ENCODE peak calls at places on chromosomes 1 and 21, in five cellular contexts. One of them, this sample, is unnamed.

GRCh38 chr1:26161408-26162219 is 2.7 kb downstream of the FAM110D start:
- DNase-seq in AG10803: peak
- DNase-seq in upper lobe of right lung: peak
- DNase-seq in cardiac fibroblast: peak
- DNase-seq in suprapubic skin: no peak
- DNase-seq in this sample: no peak

GRCh38 chr1:15196807-15197530 is 43.4 kb downstream of the TMEM51 start:
- DNase-seq in AG10803: no peak
- DNase-seq in suprapubic skin: no peak
- DNase-seq in cardiac fibroblast: no peak
- DNase-seq in upper lobe of right lung: no peak
- DNase-seq in this sample: no peak

GRCh38 chr1:115408489-115409002 is 70.5 kb upstream of the NGF start:
- DNase-seq in cardiac fibroblast: no peak
- DNase-seq in upper lobe of right lung: no peak
- DNase-seq in AG10803: no peak
- DNase-seq in suprapubic skin: no peak
- DNase-seq in this sample: no peak

GRCh38 chr1:223363057-223363855 is 720 bp downstream of the SUSD4 start:
- DNase-seq in AG10803: peak
- DNase-seq in cardiac fibroblast: peak
- DNase-seq in upper lobe of right lung: peak
- DNase-seq in suprapubic skin: no peak
- DNase-seq in this sample: peak

GRCh38 chr1:226884116-226884515 is 13.7 kb downstream of the PSEN2 start:
- DNase-seq in suprapubic skin: no peak
- DNase-seq in upper lobe of right lung: no peak
- DNase-seq in AG10803: no peak
- DNase-seq in cardiac fibroblast: no peak
- DNase-seq in this sample: no peak

GRCh38 chr1:219555802-219556201 is 57.1 kb downstream of the ZC3H11B start:
- DNase-seq in suprapubic skin: no peak
- DNase-seq in upper lobe of right lung: no peak
- DNase-seq in AG10803: peak
- DNase-seq in cardiac fibroblast: peak
- DNase-seq in this sample: peak

GRCh38 chr21:43985690-43986251 is 26.3 kb upstream of the TRAPPC10 start:
- DNase-seq in AG10803: no peak
- DNase-seq in suprapubic skin: no peak
- DNase-seq in upper lobe of right lung: no peak
- DNase-seq in cardiac fibroblast: no peak
- DNase-seq in this sample: no peak

GRCh38 chr1:53084589-53084971 is 22.6 kb downstream of the PODN start:
- DNase-seq in suprapubic skin: no peak
- DNase-seq in upper lobe of right lung: no peak
- DNase-seq in AG10803: no peak
- DNase-seq in cardiac fibroblast: no peak
- DNase-seq in this sample: no peak

GRCh38 chr1:179014123-179014522 is 11.6 kb upstream of the FAM20B start:
- DNase-seq in suprapubic skin: no peak
- DNase-seq in AG10803: no peak
- DNase-seq in cardiac fibroblast: no peak
- DNase-seq in upper lobe of right lung: no peak
- DNase-seq in this sample: no peak

GRCh38 chr1:47827032-47827585 is 170.1 kb downstream of the TRABD2B start:
- DNase-seq in suprapubic skin: no peak
- DNase-seq in cardiac fibroblast: no peak
- DNase-seq in upper lobe of right lung: no peak
- DNase-seq in AG10803: no peak
- DNase-seq in this sample: no peak

GRCh38 chr21:26453258-26453657 is 119.8 kb downstream of the CYYR1 start:
- DNase-seq in cardiac fibroblast: no peak
- DNase-seq in upper lobe of right lung: no peak
- DNase-seq in AG10803: no peak
- DNase-seq in suprapubic skin: no peak
- DNase-seq in this sample: no peak

GRCh38 chr1:22245716-22246115 is 102.8 kb upstream of the WNT4 start:
- DNase-seq in AG10803: no peak
- DNase-seq in suprapubic skin: no peak
- DNase-seq in upper lobe of right lung: no peak
- DNase-seq in cardiac fibroblast: no peak
- DNase-seq in this sample: peak

DNA sequence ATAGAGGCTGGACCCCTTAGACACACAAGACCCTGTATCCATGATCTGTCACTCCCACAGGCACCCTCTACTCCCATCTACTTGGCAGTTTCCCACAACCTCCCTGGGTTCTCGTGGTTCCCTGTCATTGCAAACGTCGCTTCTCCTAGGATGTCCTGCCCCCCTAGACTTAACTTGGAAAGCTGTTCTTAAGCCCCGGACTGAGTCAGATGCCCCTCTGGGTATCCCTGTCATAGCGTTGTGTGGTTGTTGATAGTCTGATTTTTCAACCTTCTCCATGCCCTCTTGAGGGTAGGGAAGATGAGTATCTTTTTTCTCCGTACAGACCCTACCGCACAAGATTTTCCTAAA is 11.8 kb downstream of the RCC1 start:
- DNase-seq in suprapubic skin: no peak
- DNase-seq in upper lobe of right lung: no peak
- DNase-seq in AG10803: no peak
- DNase-seq in cardiac fibroblast: no peak
- DNase-seq in this sample: peak
- H3K4me3 ChIP-seq in suprapubic skin: peak
- H3K4me3 ChIP-seq in upper lobe of right lung: peak
- H3K4me3 ChIP-seq in AG10803: peak
- H3K4me3 ChIP-seq in cardiac fibroblast: peak
- H3K4me3 ChIP-seq in this sample: peak

GRCh38 chr1:57422271-57423134 is 1.4 kb downstream of the DAB1 start:
- DNase-seq in upper lobe of right lung: no peak
- DNase-seq in suprapubic skin: no peak
- DNase-seq in AG10803: peak
- DNase-seq in cardiac fibroblast: peak
- DNase-seq in this sample: no peak
- H3K4me3 ChIP-seq in upper lobe of right lung: no peak
- H3K4me3 ChIP-seq in suprapubic skin: peak
- H3K4me3 ChIP-seq in AG10803: peak
- H3K4me3 ChIP-seq in cardiac fibroblast: no peak
- H3K4me3 ChIP-seq in this sample: no peak

DNA sequence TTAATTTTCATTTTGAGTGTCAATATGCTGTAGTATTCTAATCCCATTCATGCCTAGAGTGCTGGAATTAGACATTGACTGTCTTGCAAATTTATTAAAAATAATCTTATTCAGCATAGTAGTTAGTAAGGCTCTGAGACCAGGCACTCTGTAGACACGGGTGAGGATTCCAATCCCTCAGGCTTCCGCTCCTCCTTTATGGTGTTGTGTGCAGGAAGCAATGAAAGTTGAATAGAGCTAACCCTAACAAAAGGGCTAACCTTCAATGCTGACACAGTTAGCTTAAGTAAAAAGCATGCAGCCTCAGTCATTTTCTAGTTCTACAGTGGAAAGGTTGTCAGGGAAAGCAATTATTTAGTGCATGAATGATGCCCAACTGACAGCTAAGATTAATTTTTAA is 199.6 kb upstream of the SGIP1 start:
- DNase-seq in suprapubic skin: no peak
- DNase-seq in upper lobe of right lung: no peak
- DNase-seq in cardiac fibroblast: no peak
- DNase-seq in AG10803: no peak
- DNase-seq in this sample: peak
- H3K4me3 ChIP-seq in suprapubic skin: peak
- H3K4me3 ChIP-seq in upper lobe of right lung: peak
- H3K4me3 ChIP-seq in cardiac fibroblast: peak
- H3K4me3 ChIP-seq in AG10803: peak
- H3K4me3 ChIP-seq in this sample: no peak

GRCh38 chr1:154866995-154867795 is 2.9 kb downstream of the KCNN3 start:
- DNase-seq in suprapubic skin: no peak
- DNase-seq in upper lobe of right lung: peak
- DNase-seq in AG10803: peak
- DNase-seq in cardiac fibroblast: peak
- DNase-seq in this sample: no peak
- H3K4me3 ChIP-seq in suprapubic skin: no peak
- H3K4me3 ChIP-seq in upper lobe of right lung: no peak
- H3K4me3 ChIP-seq in AG10803: no peak
- H3K4me3 ChIP-seq in cardiac fibroblast: no peak
- H3K4me3 ChIP-seq in this sample: no peak

GRCh38 chr1:200380589-200381021 is 29.2 kb downstream of the ZNF281 start:
- DNase-seq in AG10803: no peak
- DNase-seq in cardiac fibroblast: no peak
- DNase-seq in upper lobe of right lung: no peak
- DNase-seq in suprapubic skin: no peak
- DNase-seq in this sample: no peak

GRCh38 chr1:200379940-200380588 is 29.8 kb downstream of the ZNF281 start:
- DNase-seq in cardiac fibroblast: no peak
- DNase-seq in suprapubic skin: no peak
- DNase-seq in AG10803: no peak
- DNase-seq in upper lobe of right lung: no peak
- DNase-seq in this sample: no peak

GRCh38 chr1:200378096-200378495 is 31.7 kb downstream of the ZNF281 start:
- DNase-seq in cardiac fibroblast: no peak
- DNase-seq in upper lobe of right lung: no peak
- DNase-seq in suprapubic skin: no peak
- DNase-seq in AG10803: no peak
- DNase-seq in this sample: no peak

GRCh38 chr1:200381256-200381980 is 28.4 kb downstream of the ZNF281 start:
- DNase-seq in suprapubic skin: no peak
- DNase-seq in AG10803: no peak
- DNase-seq in upper lobe of right lung: no peak
- DNase-seq in cardiac fibroblast: no peak
- DNase-seq in this sample: no peak

GRCh38 chr1:200379431-200379755 is 30.4 kb downstream of the ZNF281 start:
- DNase-seq in cardiac fibroblast: peak
- DNase-seq in suprapubic skin: no peak
- DNase-seq in AG10803: peak
- DNase-seq in upper lobe of right lung: no peak
- DNase-seq in this sample: no peak
- H3K4me3 ChIP-seq in cardiac fibroblast: no peak
- H3K4me3 ChIP-seq in suprapubic skin: no peak
- H3K4me3 ChIP-seq in AG10803: no peak
- H3K4me3 ChIP-seq in upper lobe of right lung: no peak
- H3K4me3 ChIP-seq in this sample: no peak

GRCh38 chr1:236795035-236795756 is at the start of gene MTR:
- DNase-seq in upper lobe of right lung: peak
- DNase-seq in AG10803: peak
- DNase-seq in suprapubic skin: peak
- DNase-seq in cardiac fibroblast: peak
- DNase-seq in this sample: peak
- H3K4me3 ChIP-seq in upper lobe of right lung: peak
- H3K4me3 ChIP-seq in AG10803: peak
- H3K4me3 ChIP-seq in suprapubic skin: peak
- H3K4me3 ChIP-seq in cardiac fibroblast: peak
- H3K4me3 ChIP-seq in this sample: peak

GRCh38 chr1:156963621-156964020 is 43.2 kb downstream of the LRRC71 start:
- DNase-seq in cardiac fibroblast: no peak
- DNase-seq in suprapubic skin: no peak
- DNase-seq in upper lobe of right lung: no peak
- DNase-seq in AG10803: peak
- DNase-seq in this sample: no peak
- H3K4me3 ChIP-seq in cardiac fibroblast: no peak
- H3K4me3 ChIP-seq in suprapubic skin: no peak
- H3K4me3 ChIP-seq in upper lobe of right lung: peak
- H3K4me3 ChIP-seq in AG10803: no peak
- H3K4me3 ChIP-seq in this sample: no peak

GRCh38 chr1:153610334-153611023 is 2.5 kb downstream of the S100A16 start:
- DNase-seq in cardiac fibroblast: peak
- DNase-seq in upper lobe of right lung: no peak
- DNase-seq in suprapubic skin: no peak
- DNase-seq in AG10803: no peak
- DNase-seq in this sample: no peak

GRCh38 chr1:153608089-153608672 is 4.8 kb downstream of the S100A16 start:
- DNase-seq in cardiac fibroblast: no peak
- DNase-seq in AG10803: no peak
- DNase-seq in suprapubic skin: no peak
- DNase-seq in upper lobe of right lung: no peak
- DNase-seq in this sample: no peak

GRCh38 chr1:153609585-153609907 is 3.4 kb downstream of the S100A16 start:
- DNase-seq in suprapubic skin: no peak
- DNase-seq in upper lobe of right lung: no peak
- DNase-seq in cardiac fibroblast: no peak
- DNase-seq in AG10803: no peak
- DNase-seq in this sample: no peak

GRCh38 chr1:153607381-153607780 is 5.6 kb downstream of the S100A16 start:
- DNase-seq in upper lobe of right lung: no peak
- DNase-seq in cardiac fibroblast: no peak
- DNase-seq in suprapubic skin: no peak
- DNase-seq in AG10803: no peak
- DNase-seq in this sample: no peak

GRCh38 chr1:153608742-153609584 is 4.0 kb downstream of the S100A16 start:
- DNase-seq in cardiac fibroblast: peak
- DNase-seq in suprapubic skin: no peak
- DNase-seq in upper lobe of right lung: peak
- DNase-seq in AG10803: peak
- DNase-seq in this sample: peak
- H3K4me3 ChIP-seq in cardiac fibroblast: peak
- H3K4me3 ChIP-seq in suprapubic skin: peak
- H3K4me3 ChIP-seq in upper lobe of right lung: peak
- H3K4me3 ChIP-seq in AG10803: peak
- H3K4me3 ChIP-seq in this sample: no peak

GRCh38 chr1:73100216-73100615 is 817.9 kb upstream of the NEGR1 start:
- DNase-seq in AG10803: no peak
- DNase-seq in upper lobe of right lung: no peak
- DNase-seq in cardiac fibroblast: no peak
- DNase-seq in suprapubic skin: no peak
- DNase-seq in this sample: peak

GRCh38 chr1:73106931-73107330 is 824.6 kb upstream of the NEGR1 start:
- DNase-seq in upper lobe of right lung: no peak
- DNase-seq in suprapubic skin: no peak
- DNase-seq in cardiac fibroblast: no peak
- DNase-seq in AG10803: no peak
- DNase-seq in this sample: no peak

GRCh38 chr1:73104749-73105148 is 822.4 kb upstream of the NEGR1 start:
- DNase-seq in upper lobe of right lung: peak
- DNase-seq in cardiac fibroblast: no peak
- DNase-seq in AG10803: no peak
- DNase-seq in suprapubic skin: no peak
- DNase-seq in this sample: no peak

DNA sequence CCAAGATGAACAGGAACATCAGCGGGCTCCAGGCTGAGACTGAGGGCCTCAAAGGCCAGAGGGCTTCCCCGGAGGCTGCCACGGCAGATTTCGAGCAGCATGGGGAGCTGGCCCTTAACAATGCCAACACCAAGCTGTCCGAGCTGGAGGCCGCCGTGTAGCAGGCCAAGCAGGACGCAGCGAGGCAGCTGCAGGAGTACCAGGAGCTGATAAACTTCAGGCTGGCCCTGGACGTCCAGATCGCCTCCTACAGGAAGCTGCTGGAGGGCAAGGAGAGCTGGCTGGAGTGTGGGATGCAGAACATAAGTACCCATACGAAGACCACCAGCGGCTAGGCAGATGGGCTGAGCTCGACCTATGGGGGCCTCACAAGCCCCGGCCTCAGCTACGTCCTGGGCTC is 823.4 kb upstream of the NEGR1 start:
- DNase-seq in AG10803: no peak
- DNase-seq in suprapubic skin: no peak
- DNase-seq in upper lobe of right lung: peak
- DNase-seq in cardiac fibroblast: no peak
- DNase-seq in this sample: no peak
- H3K4me3 ChIP-seq in AG10803: no peak
- H3K4me3 ChIP-seq in suprapubic skin: no peak
- H3K4me3 ChIP-seq in upper lobe of right lung: no peak
- H3K4me3 ChIP-seq in cardiac fibroblast: no peak
- H3K4me3 ChIP-seq in this sample: no peak